ENCODE peak calls at places on chromosome 13, in six cellular contexts. O is thyroid gland, H is lower lobe of right lung, S is HCT116, Q is colonic mucosa, R is aorta. N is an unnamed sample.
A peak's percentile ranks its signal among the peaks of the same experiment; 100 is the strongest.

GRCh38 chr13:55410398-55411330 is 1730.1 kb upstream of the PRR20A start:
- DNase-seq in O (no peak), H (no peak), S (no peak), Q (no peak), R (no peak), N (no peak)

GRCh38 chr13:52084971-52085370 is 43.9 kb downstream of the NEK5 start:
- DNase-seq in O (no peak), H (no peak), S (no peak), Q (no peak), R (no peak), N (no peak)

GRCh38 chr13:30679483-30680330 is 55.6 kb upstream of the ALOX5AP start:
- DNase-seq in O (no peak), H (no peak), S (no peak), Q (no peak), R (no peak), N (no peak)

GRCh38 chr13:33146843-33147611 is 130.8 kb downstream of the KL start:
- DNase-seq in O (no peak), H (no peak), S (no peak), Q (no peak), R (no peak), N (no peak)

GRCh38 chr13:34310539-34310938 is 492.6 kb downstream of the RFC3 start:
- DNase-seq in O (no peak), H (no peak), S (no peak), Q (no peak), R (no peak), N (no peak)

GRCh38 chr13:85995788-85996418 is 196.7 kb upstream of the SLITRK6 start:
- DNase-seq in O (no peak), H (no peak), S (no peak), Q (no peak), R (no peak), N (no peak)

GRCh38 chr13:51258612-51259358 is 36.6 kb downstream of the FAM124A start:
- DNase-seq in O (peak; percentile 76), H (no peak), S (no peak), Q (no peak), R (no peak), N (no peak)

GRCh38 chr13:30172593-30173300 is 134.6 kb downstream of the KATNAL1 start:
- DNase-seq in O (no peak), H (no peak), S (no peak), Q (no peak), R (no peak), N (no peak)

GRCh38 chr13:110511509-110512181 is 49.9 kb downstream of the RAB20 start:
- DNase-seq in O (no peak), H (no peak), S (no peak), Q (no peak), R (no peak), N (no peak)

GRCh38 chr13:100347941-100348340 is 240.6 kb downstream of the GGACT start:
- DNase-seq in O (no peak), H (no peak), S (peak; percentile 67), Q (peak; percentile 29), R (no peak), N (no peak)

GRCh38 chr13:95656386-95657015 is 12.0 kb upstream of the DZIP1 start:
- DNase-seq in O (no peak), H (no peak), S (no peak), Q (no peak), R (no peak), N (no peak)

GRCh38 chr13:50365300-50365682 is 350.0 kb downstream of the KCNRG start:
- DNase-seq in O (no peak), H (no peak), S (no peak), Q (no peak), R (no peak), N (no peak)

GRCh38 chr13:109297628-109298027 is 488.8 kb downstream of the IRS2 start:
- DNase-seq in O (no peak), H (no peak), S (no peak), Q (no peak), R (no peak), N (no peak)

GRCh38 chr13:93080587-93080986 is 146.0 kb upstream of the GPC6 start:
- DNase-seq in O (no peak), H (no peak), S (no peak), Q (no peak), R (no peak), N (no peak)

GRCh38 chr13:50685491-50685890 is 158.0 kb downstream of the DLEU7 start:
- DNase-seq in O (peak; percentile 87), H (peak; percentile 53), S (no peak), Q (peak; percentile 50), R (peak; percentile 86), N (peak; percentile 77)

GRCh38 chr13:109088101-109088500 is 458.7 kb downstream of the MYO16 start:
- DNase-seq in O (no peak), H (no peak), S (no peak), Q (no peak), R (no peak), N (no peak)

GRCh38 chr13:33815011-33815550 is 2.9 kb upstream of the RFC3 start:
- DNase-seq in O (no peak), H (no peak), S (no peak), Q (no peak), R (no peak), N (no peak)

GRCh38 chr13:85666356-85666755 is 132.9 kb downstream of the SLITRK6 start:
- DNase-seq in O (no peak), H (no peak), S (no peak), Q (no peak), R (no peak), N (no peak)

GRCh38 chr13:28753208-28753892 is 34.6 kb upstream of the SLC46A3 start:
- DNase-seq in O (peak; percentile 79), H (peak; percentile 63), S (peak; percentile 76), Q (peak; percentile 59), R (peak; percentile 79), N (no peak)

GRCh38 chr13:51797664-51798488 is 6.1 kb downstream of the DHRS12 start:
- DNase-seq in O (peak; percentile 89), H (no peak), S (peak; percentile 66), Q (peak; percentile 42), R (no peak), N (no peak)

GRCh38 chr13:26971990-26972888 is 199.4 kb downstream of the USP12 start:
- DNase-seq in O (no peak), H (peak; percentile 60), S (peak; percentile 26), Q (peak; percentile 85), R (peak; percentile 39), N (peak; percentile 40)

GRCh38 chr13:110322126-110322827 is 15.2 kb downstream of the COL4A2 start:
- DNase-seq in O (peak; percentile 48), H (no peak), S (no peak), Q (no peak), R (peak; percentile 81), N (no peak)

GRCh38 chr13:95115525-95115924 is 185.7 kb downstream of the ABCC4 start:
- DNase-seq in O (no peak), H (no peak), S (no peak), Q (peak; percentile 22), R (no peak), N (no peak)

GRCh38 chr13:30713133-30713532 is 22.2 kb upstream of the ALOX5AP start:
- DNase-seq in O (no peak), H (peak; percentile 65), S (no peak), Q (no peak), R (no peak), N (no peak)

GRCh38 chr13:51825165-51825592 is 19.8 kb downstream of the TMEM272 start:
- DNase-seq in O (no peak), H (no peak), S (no peak), Q (no peak), R (no peak), N (no peak)

GRCh38 chr13:110254151-110254679 is 52.7 kb downstream of the COL4A1 start:
- DNase-seq in O (no peak), H (no peak), S (no peak), Q (peak; percentile 14), R (no peak), N (no peak)

DNA sequence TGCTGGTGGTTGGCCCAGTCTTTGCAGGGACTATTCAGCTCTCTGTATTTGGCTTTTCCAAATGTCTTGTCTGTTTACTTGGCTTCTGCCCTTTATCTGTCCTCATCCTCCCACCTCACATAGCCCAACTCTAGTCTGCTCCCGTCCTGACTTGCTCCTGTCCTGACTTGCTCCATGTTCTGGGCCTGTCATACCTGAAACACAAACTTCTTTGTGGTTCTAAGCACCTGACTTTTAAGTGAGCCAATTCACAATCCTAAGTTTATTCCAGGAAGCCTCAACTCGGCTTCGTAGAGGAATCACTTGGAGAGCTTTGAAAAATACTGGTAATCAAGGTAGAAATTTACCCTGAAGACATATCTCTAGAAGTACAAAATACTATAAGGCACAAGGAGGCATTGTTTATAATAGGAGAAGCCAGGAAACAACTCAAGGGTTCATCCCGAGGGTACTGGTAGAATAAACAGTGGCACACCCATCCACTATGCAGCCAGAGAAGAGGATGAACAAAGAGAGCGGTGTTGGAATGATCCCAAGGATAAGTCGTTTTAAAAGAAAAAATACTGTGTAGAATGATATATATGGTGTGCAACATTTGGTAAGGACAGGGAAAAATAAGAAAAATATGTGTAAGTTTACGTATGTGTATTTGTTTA is 284.5 kb downstream of the FGF14 start:
- DNase-seq in O (no peak), H (no peak), S (no peak), Q (no peak), R (no peak), N (no peak)
- H3K27ac ChIP-seq in O (no peak overlapping the region), H (no peak overlapping the region), S (no peak overlapping the region), Q (no peak overlapping the region), R (no peak overlapping the region), N (no peak overlapping the region)

DNA sequence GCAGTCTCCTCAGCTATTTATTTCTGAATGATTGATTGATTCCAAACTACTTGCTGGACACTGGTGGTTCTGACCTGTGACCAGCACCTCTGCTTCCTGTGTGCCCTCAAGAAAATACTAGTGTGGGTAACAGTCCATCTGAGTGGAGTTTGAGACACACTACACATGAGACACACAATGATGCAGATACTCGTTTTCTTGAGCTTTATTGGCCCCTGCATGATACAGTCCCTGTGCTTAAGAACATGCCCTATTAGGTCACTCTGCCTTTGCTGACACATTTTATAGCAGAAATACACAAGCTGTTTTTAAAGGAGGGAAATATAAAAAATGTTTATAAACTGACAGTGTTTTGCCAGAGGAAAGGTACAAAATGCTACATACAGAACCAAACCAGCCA is 126.9 kb downstream of the STK24 start:
- DNase-seq in O (no peak), H (no peak), S (no peak), Q (no peak), R (no peak), N (no peak)
- H3K27ac ChIP-seq in O (peak overlapping the region; percentile 94), H (peak overlapping the region; percentile 4), S (no peak overlapping the region), Q (no peak overlapping the region), R (no peak overlapping the region), N (no peak overlapping the region)

DNA sequence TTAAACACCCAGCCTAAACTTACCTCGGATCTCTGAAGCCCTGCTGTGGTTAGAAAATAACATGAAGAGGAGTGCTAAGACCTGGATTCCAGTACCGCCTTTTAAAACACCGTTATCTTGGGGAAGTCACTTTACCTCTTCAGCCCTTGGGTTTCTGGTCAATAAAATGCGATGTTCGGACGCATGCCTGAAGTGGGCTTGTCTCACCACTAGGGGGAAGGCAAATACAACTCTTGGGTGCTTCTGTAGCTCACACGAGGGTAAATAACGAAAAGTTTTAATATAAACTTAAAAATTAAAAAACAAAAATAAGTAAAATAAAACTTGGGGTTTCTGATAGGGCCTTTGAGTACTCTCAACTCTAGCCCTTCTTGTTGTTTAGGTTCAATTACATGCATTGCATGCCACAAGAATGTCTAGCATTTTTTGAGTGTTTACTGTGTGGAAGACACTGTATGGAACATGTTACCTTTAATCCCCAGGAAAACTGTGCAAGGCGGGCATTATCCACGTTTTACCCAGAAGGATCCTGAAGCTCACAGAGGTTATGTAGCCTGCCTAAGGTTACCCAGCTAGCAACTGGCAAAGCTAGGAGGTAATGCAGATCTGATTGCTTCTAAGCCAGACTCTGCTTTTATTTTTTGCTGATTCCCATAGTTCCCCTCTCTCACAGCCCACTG is 240.4 kb downstream of the LMO7 start:
- DNase-seq in O (peak; percentile 62), H (no peak), S (peak; percentile 60), Q (peak; percentile 57), R (peak; percentile 71), N (no peak)
- H3K27ac ChIP-seq in O (no peak overlapping the region), H (no peak overlapping the region), S (no peak overlapping the region), Q (no peak overlapping the region), R (no peak overlapping the region), N (no peak overlapping the region)

GRCh38 chr13:71799320-71799719 is 67.7 kb downstream of the DACH1 start:
- DNase-seq in O (no peak), H (no peak), S (no peak), Q (peak; percentile 19), R (no peak), N (no peak)
- H3K27ac ChIP-seq in O (no peak overlapping the region), H (no peak overlapping the region), S (no peak overlapping the region), Q (no peak overlapping the region), R (no peak overlapping the region), N (no peak overlapping the region)